ENCODE peak calls at places on chromosomes 4 and X, in six cellular contexts. Z is ELF-1, U is type B pancreatic cell, F is mucosa of descending colon, L is erythroblast, C is NCI-H1105. X is an unnamed sample.

GRCh38 chr4:8675383-8675782 is 82.8 kb downstream of the CPZ start:
- DNase-seq in F (no peak), Z (peak), C (no peak), L (peak), U (no peak), X (no peak)

GRCh38 chr4:151484396-151485102 is 75.6 kb downstream of the FHIP1A start:
- DNase-seq in L (no peak), C (no peak), U (no peak), Z (peak), F (no peak), X (no peak)

GRCh38 chr4:154506253-154506652 is 14.7 kb upstream of the DCHS2 start:
- DNase-seq in F (no peak), U (no peak), L (peak), Z (no peak), C (peak), X (peak)

GRCh38 chr4:168633474-168633873 is 136.6 kb downstream of the PALLD start:
- DNase-seq in U (no peak), Z (no peak), F (no peak), L (no peak), C (no peak), X (no peak)

GRCh38 chr4:115965588-115965987 is 852.2 kb upstream of the NDST4 start:
- DNase-seq in Z (no peak), C (no peak), U (no peak), L (no peak), F (no peak), X (no peak)

GRCh38 chrX:119672252-119672825 is 20.6 kb downstream of the SEPTIN6 start:
- DNase-seq in L (no peak), Z (no peak), F (no peak), U (no peak), C (peak), X (peak)

GRCh38 chr4:185395255-185395955 is at the start of gene LRP2BP:
- DNase-seq in F (no peak), Z (no peak), L (peak), U (no peak), C (peak), X (no peak)

GRCh38 chrX:126137899-126138298 is 28.2 kb downstream of the DCAF12L2 start:
- DNase-seq in F (no peak), Z (peak), C (no peak), L (no peak), U (no peak), X (no peak)

GRCh38 chr4:87746001-87746400 is 53.4 kb upstream of the IBSP start:
- DNase-seq in C (no peak), Z (no peak), F (no peak), U (no peak), L (no peak), X (no peak)

GRCh38 chr4:15194520-15194919 is 192.2 kb downstream of the CPEB2 start:
- DNase-seq in C (no peak), U (no peak), L (no peak), Z (no peak), F (no peak), X (no peak)

GRCh38 chr4:56051710-56052075 is 102.9 kb downstream of the CEP135 start:
- DNase-seq in Z (no peak), F (no peak), C (no peak), U (no peak), L (no peak), X (no peak)

GRCh38 chr4:52606040-52606439 is 53.1 kb downstream of the USP46 start:
- DNase-seq in C (no peak), Z (no peak), U (no peak), F (no peak), L (no peak), X (no peak)

GRCh38 chrX:3713937-3714434 is 537 bp upstream of the PRKX start:
- DNase-seq in L (no peak), C (no peak), Z (peak), F (no peak), U (no peak), X (no peak)

GRCh38 chr4:118279328-118279727 is 73.5 kb downstream of the PRSS12 start:
- DNase-seq in F (no peak), C (no peak), Z (no peak), L (peak), U (no peak), X (no peak)

GRCh38 chr4:89539797-89540711 is 232.5 kb upstream of the GPRIN3 start:
- DNase-seq in F (no peak), C (no peak), U (no peak), L (no peak), Z (no peak), X (no peak)

GRCh38 chr4:69167300-69167699 is 47.2 kb downstream of the UGT2B11 start:
- DNase-seq in U (no peak), L (peak), F (no peak), C (no peak), Z (no peak), X (no peak)

GRCh38 chrX:1487401-1487800 is 34.7 kb upstream of the ASMTL start:
- DNase-seq in Z (no peak), L (no peak), F (no peak), C (no peak), U (no peak), X (no peak)

GRCh38 chr4:110753461-110753860 is 130.6 kb upstream of the PITX2 start:
- DNase-seq in Z (no peak), U (no peak), C (no peak), F (no peak), L (no peak), X (no peak)

GRCh38 chr4:95108883-95109421 is 351.2 kb downstream of the BMPR1B start:
- DNase-seq in U (no peak), C (no peak), F (no peak), Z (no peak), L (no peak), X (no peak)

GRCh38 chr4:41525129-41525528 is 12.8 kb upstream of the LIMCH1 start:
- DNase-seq in U (no peak), F (no peak), Z (peak), L (no peak), C (no peak), X (no peak)

GRCh38 chr4:73344106-73344505 is 60.0 kb upstream of the ALB start:
- DNase-seq in F (no peak), Z (no peak), C (no peak), L (no peak), U (no peak), X (no peak)

GRCh38 chrX:40570346-40571093 is 10.2 kb upstream of the ATP6AP2 start:
- DNase-seq in L (no peak), Z (peak), C (no peak), F (no peak), U (no peak), X (no peak)

GRCh38 chr4:188904617-188905016 is 765.4 kb downstream of the TRIML1 start:
- DNase-seq in Z (no peak), L (no peak), F (no peak), C (no peak), U (no peak), X (no peak)

GRCh38 chrX:1524874-1525582 is 12.0 kb downstream of the P2RY8 start:
- DNase-seq in L (no peak), C (no peak), Z (no peak), F (no peak), U (no peak), X (no peak)

GRCh38 chr4:112453321-112453720 is 62.7 kb downstream of the NEUROG2 start:
- DNase-seq in C (no peak), L (no peak), U (no peak), F (no peak), Z (no peak), X (no peak)

GRCh38 chr4:139943277-139943676 is 210.7 kb downstream of the MAML3 start:
- DNase-seq in L (no peak), C (no peak), F (no peak), U (no peak), Z (peak), X (no peak)

GRCh38 chr4:8558080-8558960 is 21.9 kb upstream of the GPR78 start:
- DNase-seq in F (no peak), Z (no peak), C (no peak), L (no peak), U (no peak), X (no peak)

GRCh38 chrX:1531106-1531890 is 5.7 kb downstream of the P2RY8 start:
- DNase-seq in F (no peak), C (no peak), U (no peak), Z (no peak), L (no peak), X (no peak)

GRCh38 chrX:124347242-124347641 is 879 bp downstream of the SH2D1A start:
- DNase-seq in C (no peak), L (no peak), U (no peak), F (no peak), Z (no peak), X (no peak)

GRCh38 chrX:40108959-40109287 is 11.2 kb upstream of the BCOR start:
- DNase-seq in L (peak), Z (no peak), U (peak), F (peak), C (peak), X (peak)

X was measured in COR-L47.